ENCODE peak calls at places on chromosomes 11 and 22, in four cellular contexts. S is iPS-NIHi11, M is NCI-H2081, P is fibroblast of pulmonary artery. W is an unnamed sample.

GRCh38 chr22:42432020-42432596 is at the start of gene NFAM1:
- DNase-seq in M (no peak), P (no peak), S (no peak), W (peak)

GRCh38 chr11:117837070-117837776 is 12.7 kb upstream of the FXYD2 start:
- DNase-seq in P (no peak), S (no peak), M (no peak), W (no peak)

GRCh38 chr11:10328314-10329090 is 23.6 kb downstream of the ADM start:
- DNase-seq in P (peak), M (no peak), S (no peak), W (no peak)

GRCh38 chr11:118002541-118003019 is 16.4 kb downstream of the IL10RA start:
- DNase-seq in S (peak), P (peak), M (no peak), W (peak)

GRCh38 chr11:69268911-69269310 is 25.0 kb upstream of the MYEOV start:
- DNase-seq in S (no peak), P (no peak), M (no peak), W (no peak)

GRCh38 chr22:32810241-32811133 is 9.0 kb downstream of the TIMP3 start:
- DNase-seq in M (no peak), S (no peak), P (no peak), W (no peak)

GRCh38 chr11:113896156-113896879 is 8.3 kb upstream of the HTR3B start:
- DNase-seq in S (peak), M (peak), P (peak), W (no peak)

GRCh38 chr22:37904572-37905533 is 1.2 kb upstream of the MICALL1 start:
- DNase-seq in P (peak), M (no peak), S (no peak), W (peak)

GRCh38 chr11:93116641-93117577 is 80.9 kb downstream of the SLC36A4 start:
- DNase-seq in M (no peak), P (no peak), S (peak), W (no peak)

GRCh38 chr11:95734009-95734572 is 55.5 kb downstream of the FAM76B start:
- DNase-seq in P (no peak), M (no peak), S (no peak), W (no peak)

GRCh38 chr11:65793144-65793581 is 6.3 kb downstream of the OVOL1 start:
- DNase-seq in S (peak), M (peak), P (no peak), W (no peak)

GRCh38 chr11:75245356-75246005 is 4.9 kb downstream of the TPBGL start:
- DNase-seq in M (no peak), P (no peak), S (peak), W (no peak)

GRCh38 chr11:64788321-64789215 is 10.2 kb upstream of the SF1 start:
- DNase-seq in P (no peak), M (no peak), S (no peak), W (peak)

GRCh38 chr11:114377612-114378267 is 22.6 kb downstream of the C11orf71 start:
- DNase-seq in M (no peak), P (peak), S (peak), W (no peak)

GRCh38 chr11:64096835-64097234 is 61.1 kb downstream of the FLRT1 start:
- DNase-seq in P (no peak), S (no peak), M (peak), W (no peak)

W was measured in right cardiac atrium.